ENCODE peak calls at places on chromosome 20, in six cellular contexts. N, Q, H, B, I and L are unnamed samples.

GRCh38 chr20:3763691-3764601 is 3.6 kb downstream of the ADISSP start:
- DNase-seq in N (no peak), Q (no peak), B (no peak), I (no peak), H (no peak), L (no peak)

GRCh38 chr20:41374568-41374920 is 7.9 kb upstream of the EMILIN3 start:
- DNase-seq in I (no peak), Q (no peak), N (no peak), H (no peak), B (no peak), L (no peak)

GRCh38 chr20:4427936-4428581 is 293.6 kb upstream of the PRND start:
- DNase-seq in B (no peak), I (no peak), N (no peak), Q (no peak), H (no peak), L (no peak)

GRCh38 chr20:63135411-63135810 is 80.5 kb downstream of the YTHDF1 start:
- DNase-seq in B (no peak), H (no peak), I (no peak), N (no peak), Q (no peak), L (no peak)

GRCh38 chr20:45912344-45912682 is 358 bp upstream of the PLTP start:
- DNase-seq in I (no peak), B (no peak), Q (no peak), N (no peak), H (no peak), L (no peak)

GRCh38 chr20:56762829-56763228 is 133.7 kb downstream of the TFAP2C start:
- DNase-seq in N (no peak), B (no peak), I (no peak), Q (no peak), H (no peak), L (no peak)

GRCh38 chr20:49394264-49394663 is 88.2 kb downstream of the KCNB1 start:
- DNase-seq in N (no peak), H (no peak), Q (peak), B (no peak), I (no peak), L (no peak)

GRCh38 chr20:36541227-36542018 is at the start of gene MYL9:
- DNase-seq in I (no peak), Q (peak), B (no peak), N (no peak), H (peak), L (no peak)

GRCh38 chr20:55579802-55580201 is 425.5 kb downstream of the CBLN4 start:
- DNase-seq in B (no peak), I (no peak), Q (no peak), N (no peak), H (no peak), L (no peak)

GRCh38 chr20:3405139-3405538 is 2.3 kb downstream of the DNAAF9 start:
- DNase-seq in N (no peak), I (no peak), B (no peak), Q (no peak), H (no peak), L (no peak)

GRCh38 chr20:37602634-37603033 is 75.0 kb upstream of the BLCAP start:
- DNase-seq in Q (no peak), I (no peak), N (no peak), H (no peak), B (no peak), L (no peak)

GRCh38 chr20:16732506-16733152 is 2.8 kb downstream of the SNRPB2 start:
- DNase-seq in I (no peak), N (no peak), Q (peak), B (no peak), H (no peak), L (no peak)

GRCh38 chr20:2210646-2211556 is 84.9 kb upstream of the TGM3 start:
- DNase-seq in I (no peak), N (no peak), H (peak), B (no peak), Q (peak), L (no peak)

GRCh38 chr20:45887346-45887715 is at the start of gene SPATA25:
- DNase-seq in I (no peak), B (no peak), N (no peak), H (no peak), Q (no peak), L (no peak)

GRCh38 chr20:5504061-5504739 is 187.4 kb upstream of the PROKR2 start:
- DNase-seq in H (no peak), B (no peak), N (peak), I (no peak), Q (peak), L (no peak)

GRCh38 chr20:4898282-4898681 is 103.0 kb downstream of the SLC23A2 start:
- DNase-seq in Q (peak), N (no peak), I (no peak), H (peak), B (peak), L (no peak)

GRCh38 chr20:38179846-38180245 is 14.8 kb upstream of the TGM2 start:
- DNase-seq in I (no peak), Q (no peak), H (no peak), N (no peak), B (no peak), L (no peak)

GRCh38 chr20:47663354-47664067 is 121.8 kb downstream of the SULF2 start:
- DNase-seq in B (peak), I (peak), Q (peak), N (peak), H (peak), L (peak)

GRCh38 chr20:8449120-8449519 is 317.1 kb downstream of the PLCB1 start:
- DNase-seq in Q (peak), B (no peak), I (no peak), N (peak), H (peak), L (no peak)